ENCODE peak calls at places on chromosomes 13 and 19, in six cellular contexts. One of them, this sample, is unnamed.

GRCh38 chr19:53537523-53538377 is at the start of gene ZNF331:
- DNase-seq in IMR-90: peak
- DNase-seq in foreskin fibroblast: peak
- DNase-seq in naive thymus-derived CD8-positive, alpha-beta T cell: peak
- DNase-seq in T1000: peak
- DNase-seq in astrocyte of the cerebellum: no peak
- DNase-seq in this sample: peak

GRCh38 chr13:66159526-66159925 is 1070.6 kb downstream of the PCDH9 start:
- DNase-seq in astrocyte of the cerebellum: no peak
- DNase-seq in T1000: no peak
- DNase-seq in foreskin fibroblast: no peak
- DNase-seq in IMR-90: no peak
- DNase-seq in naive thymus-derived CD8-positive, alpha-beta T cell: no peak
- DNase-seq in this sample: no peak

GRCh38 chr19:3243851-3244700 is 19.6 kb downstream of the CELF5 start:
- DNase-seq in foreskin fibroblast: peak
- DNase-seq in astrocyte of the cerebellum: peak
- DNase-seq in IMR-90: peak
- DNase-seq in naive thymus-derived CD8-positive, alpha-beta T cell: peak
- DNase-seq in T1000: no peak
- DNase-seq in this sample: no peak

GRCh38 chr13:28958018-28958417 is 137.9 kb downstream of the MTUS2 start:
- DNase-seq in IMR-90: no peak
- DNase-seq in naive thymus-derived CD8-positive, alpha-beta T cell: no peak
- DNase-seq in T1000: no peak
- DNase-seq in astrocyte of the cerebellum: no peak
- DNase-seq in foreskin fibroblast: no peak
- DNase-seq in this sample: no peak

GRCh38 chr19:48554385-48555091 is 2.6 kb downstream of the SULT2B1 start:
- DNase-seq in naive thymus-derived CD8-positive, alpha-beta T cell: no peak
- DNase-seq in IMR-90: no peak
- DNase-seq in T1000: no peak
- DNase-seq in astrocyte of the cerebellum: no peak
- DNase-seq in foreskin fibroblast: peak
- DNase-seq in this sample: no peak

GRCh38 chr13:94033098-94033497 is 446.4 kb downstream of the DCT start:
- DNase-seq in T1000: no peak
- DNase-seq in foreskin fibroblast: no peak
- DNase-seq in astrocyte of the cerebellum: no peak
- DNase-seq in naive thymus-derived CD8-positive, alpha-beta T cell: no peak
- DNase-seq in IMR-90: no peak
- DNase-seq in this sample: no peak

GRCh38 chr19:49512970-49513745 is 697 bp downstream of the FCGRT start:
- DNase-seq in IMR-90: no peak
- DNase-seq in T1000: no peak
- DNase-seq in astrocyte of the cerebellum: no peak
- DNase-seq in foreskin fibroblast: peak
- DNase-seq in naive thymus-derived CD8-positive, alpha-beta T cell: no peak
- DNase-seq in this sample: peak

GRCh38 chr13:108508263-108508662 is 121.1 kb upstream of the MYO16 start:
- DNase-seq in IMR-90: peak
- DNase-seq in astrocyte of the cerebellum: peak
- DNase-seq in T1000: no peak
- DNase-seq in naive thymus-derived CD8-positive, alpha-beta T cell: peak
- DNase-seq in foreskin fibroblast: peak
- DNase-seq in this sample: no peak

GRCh38 chr13:24985102-24985501 is 110.8 kb upstream of the PABPC3 start:
- DNase-seq in IMR-90: no peak
- DNase-seq in naive thymus-derived CD8-positive, alpha-beta T cell: no peak
- DNase-seq in T1000: no peak
- DNase-seq in astrocyte of the cerebellum: no peak
- DNase-seq in foreskin fibroblast: no peak
- DNase-seq in this sample: no peak

GRCh38 chr13:81800433-81800832 is 1459.5 kb upstream of the SPRY2 start:
- DNase-seq in naive thymus-derived CD8-positive, alpha-beta T cell: no peak
- DNase-seq in foreskin fibroblast: no peak
- DNase-seq in T1000: no peak
- DNase-seq in astrocyte of the cerebellum: no peak
- DNase-seq in IMR-90: no peak
- DNase-seq in this sample: no peak

GRCh38 chr19:38204728-38205127 is 19.3 kb downstream of the DPF1 start:
- DNase-seq in T1000: no peak
- DNase-seq in astrocyte of the cerebellum: no peak
- DNase-seq in foreskin fibroblast: no peak
- DNase-seq in IMR-90: no peak
- DNase-seq in naive thymus-derived CD8-positive, alpha-beta T cell: no peak
- DNase-seq in this sample: no peak

GRCh38 chr19:44636439-44637389 is 7.0 kb upstream of the PVR start:
- DNase-seq in foreskin fibroblast: no peak
- DNase-seq in astrocyte of the cerebellum: no peak
- DNase-seq in T1000: no peak
- DNase-seq in IMR-90: no peak
- DNase-seq in naive thymus-derived CD8-positive, alpha-beta T cell: no peak
- DNase-seq in this sample: no peak

GRCh38 chr19:7216373-7216902 is 77.8 kb downstream of the INSR start:
- DNase-seq in IMR-90: no peak
- DNase-seq in T1000: no peak
- DNase-seq in naive thymus-derived CD8-positive, alpha-beta T cell: no peak
- DNase-seq in foreskin fibroblast: no peak
- DNase-seq in astrocyte of the cerebellum: no peak
- DNase-seq in this sample: no peak

GRCh38 chr13:37869756-37870488 is at the start of gene TRPC4:
- DNase-seq in IMR-90: peak
- DNase-seq in T1000: peak
- DNase-seq in foreskin fibroblast: peak
- DNase-seq in astrocyte of the cerebellum: peak
- DNase-seq in naive thymus-derived CD8-positive, alpha-beta T cell: no peak
- DNase-seq in this sample: peak

GRCh38 chr19:38378866-38379265 is 4.5 kb downstream of the PSMD8 start:
- DNase-seq in astrocyte of the cerebellum: no peak
- DNase-seq in naive thymus-derived CD8-positive, alpha-beta T cell: no peak
- DNase-seq in IMR-90: peak
- DNase-seq in foreskin fibroblast: no peak
- DNase-seq in T1000: no peak
- DNase-seq in this sample: no peak

GRCh38 chr13:100803091-100803490 is 128.5 kb upstream of the TMTC4 start:
- DNase-seq in T1000: no peak
- DNase-seq in naive thymus-derived CD8-positive, alpha-beta T cell: no peak
- DNase-seq in foreskin fibroblast: no peak
- DNase-seq in astrocyte of the cerebellum: no peak
- DNase-seq in IMR-90: no peak
- DNase-seq in this sample: no peak

GRCh38 chr19:35107541-35107939 is 8.1 kb upstream of the FXYD3 start:
- DNase-seq in IMR-90: no peak
- DNase-seq in astrocyte of the cerebellum: no peak
- DNase-seq in T1000: no peak
- DNase-seq in naive thymus-derived CD8-positive, alpha-beta T cell: no peak
- DNase-seq in foreskin fibroblast: peak
- DNase-seq in this sample: no peak

GRCh38 chr19:7928741-7929701 is 3.1 kb upstream of the CTXN1 start:
- DNase-seq in T1000: peak
- DNase-seq in foreskin fibroblast: peak
- DNase-seq in astrocyte of the cerebellum: peak
- DNase-seq in naive thymus-derived CD8-positive, alpha-beta T cell: peak
- DNase-seq in IMR-90: peak
- DNase-seq in this sample: no peak

GRCh38 chr19:2051771-2052704 is 994 bp upstream of the MKNK2 start:
- DNase-seq in foreskin fibroblast: no peak
- DNase-seq in T1000: no peak
- DNase-seq in naive thymus-derived CD8-positive, alpha-beta T cell: peak
- DNase-seq in astrocyte of the cerebellum: no peak
- DNase-seq in IMR-90: no peak
- DNase-seq in this sample: peak

GRCh38 chr19:19461671-19462622 is 53.4 kb downstream of the TSSK6 start:
- DNase-seq in naive thymus-derived CD8-positive, alpha-beta T cell: peak
- DNase-seq in astrocyte of the cerebellum: no peak
- DNase-seq in T1000: no peak
- DNase-seq in IMR-90: no peak
- DNase-seq in foreskin fibroblast: peak
- DNase-seq in this sample: peak

GRCh38 chr13:79802389-79803140 is 321.6 kb downstream of the NDFIP2 start:
- DNase-seq in astrocyte of the cerebellum: no peak
- DNase-seq in foreskin fibroblast: peak
- DNase-seq in naive thymus-derived CD8-positive, alpha-beta T cell: no peak
- DNase-seq in T1000: no peak
- DNase-seq in IMR-90: no peak
- DNase-seq in this sample: no peak

GRCh38 chr19:33518541-33518940 is 3.0 kb downstream of the PEPD start:
- DNase-seq in foreskin fibroblast: no peak
- DNase-seq in IMR-90: no peak
- DNase-seq in astrocyte of the cerebellum: no peak
- DNase-seq in naive thymus-derived CD8-positive, alpha-beta T cell: no peak
- DNase-seq in T1000: no peak
- DNase-seq in this sample: no peak

GRCh38 chr13:98910501-98910951 is 67.3 kb downstream of the DOCK9 start:
- DNase-seq in IMR-90: peak
- DNase-seq in naive thymus-derived CD8-positive, alpha-beta T cell: peak
- DNase-seq in astrocyte of the cerebellum: no peak
- DNase-seq in T1000: no peak
- DNase-seq in foreskin fibroblast: peak
- DNase-seq in this sample: no peak

GRCh38 chr19:57302020-57302465 is 18.2 kb upstream of the ZNF543 start:
- DNase-seq in astrocyte of the cerebellum: peak
- DNase-seq in naive thymus-derived CD8-positive, alpha-beta T cell: no peak
- DNase-seq in foreskin fibroblast: peak
- DNase-seq in T1000: peak
- DNase-seq in IMR-90: peak
- DNase-seq in this sample: no peak

GRCh38 chr19:35459414-35460082 is 11.5 kb downstream of the FFAR2 start:
- DNase-seq in foreskin fibroblast: peak
- DNase-seq in astrocyte of the cerebellum: no peak
- DNase-seq in naive thymus-derived CD8-positive, alpha-beta T cell: no peak
- DNase-seq in T1000: no peak
- DNase-seq in IMR-90: no peak
- DNase-seq in this sample: peak

GRCh38 chr19:662207-662961 is 630 bp downstream of the RNF126 start:
- DNase-seq in foreskin fibroblast: peak
- DNase-seq in T1000: no peak
- DNase-seq in naive thymus-derived CD8-positive, alpha-beta T cell: peak
- DNase-seq in astrocyte of the cerebellum: no peak
- DNase-seq in IMR-90: peak
- DNase-seq in this sample: no peak

GRCh38 chr13:113404366-113404722 is 40.4 kb upstream of the GRTP1 start:
- DNase-seq in foreskin fibroblast: no peak
- DNase-seq in T1000: no peak
- DNase-seq in IMR-90: no peak
- DNase-seq in astrocyte of the cerebellum: no peak
- DNase-seq in naive thymus-derived CD8-positive, alpha-beta T cell: no peak
- DNase-seq in this sample: no peak

GRCh38 chr13:31352467-31352866 is 152.7 kb downstream of the B3GLCT start:
- DNase-seq in foreskin fibroblast: no peak
- DNase-seq in T1000: no peak
- DNase-seq in naive thymus-derived CD8-positive, alpha-beta T cell: no peak
- DNase-seq in IMR-90: no peak
- DNase-seq in astrocyte of the cerebellum: no peak
- DNase-seq in this sample: no peak

GRCh38 chr13:25872871-25873607 is 178.8 kb downstream of the SHISA2 start:
- DNase-seq in foreskin fibroblast: no peak
- DNase-seq in naive thymus-derived CD8-positive, alpha-beta T cell: no peak
- DNase-seq in IMR-90: no peak
- DNase-seq in astrocyte of the cerebellum: no peak
- DNase-seq in T1000: no peak
- DNase-seq in this sample: no peak

GRCh38 chr19:11204943-11205349 is 7.6 kb upstream of the KANK2 start:
- DNase-seq in naive thymus-derived CD8-positive, alpha-beta T cell: no peak
- DNase-seq in T1000: peak
- DNase-seq in astrocyte of the cerebellum: no peak
- DNase-seq in foreskin fibroblast: peak
- DNase-seq in IMR-90: no peak
- DNase-seq in this sample: no peak

GRCh38 chr13:109163052-109163413 is 533.6 kb downstream of the MYO16 start:
- DNase-seq in naive thymus-derived CD8-positive, alpha-beta T cell: no peak
- DNase-seq in T1000: no peak
- DNase-seq in foreskin fibroblast: no peak
- DNase-seq in IMR-90: no peak
- DNase-seq in astrocyte of the cerebellum: no peak
- DNase-seq in this sample: no peak

GRCh38 chr13:49690133-49690989 is 925 bp downstream of the EBPL start:
- DNase-seq in T1000: no peak
- DNase-seq in IMR-90: peak
- DNase-seq in astrocyte of the cerebellum: no peak
- DNase-seq in foreskin fibroblast: peak
- DNase-seq in naive thymus-derived CD8-positive, alpha-beta T cell: no peak
- DNase-seq in this sample: no peak

GRCh38 chr13:86974995-86975328 is 696.2 kb upstream of the SLITRK5 start:
- DNase-seq in naive thymus-derived CD8-positive, alpha-beta T cell: no peak
- DNase-seq in astrocyte of the cerebellum: no peak
- DNase-seq in foreskin fibroblast: no peak
- DNase-seq in T1000: no peak
- DNase-seq in IMR-90: no peak
- DNase-seq in this sample: no peak

GRCh38 chr19:42066075-42066754 is 3.8 kb downstream of the GRIK5 start:
- DNase-seq in naive thymus-derived CD8-positive, alpha-beta T cell: no peak
- DNase-seq in astrocyte of the cerebellum: no peak
- DNase-seq in IMR-90: peak
- DNase-seq in T1000: no peak
- DNase-seq in foreskin fibroblast: peak
- DNase-seq in this sample: no peak

GRCh38 chr19:8515317-8515716 is 1.4 kb upstream of the ZNF414 start:
- DNase-seq in astrocyte of the cerebellum: no peak
- DNase-seq in T1000: no peak
- DNase-seq in foreskin fibroblast: no peak
- DNase-seq in IMR-90: no peak
- DNase-seq in naive thymus-derived CD8-positive, alpha-beta T cell: peak
- DNase-seq in this sample: no peak

GRCh38 chr19:16496613-16496983 is 404 bp downstream of the C19orf44 start:
- DNase-seq in foreskin fibroblast: peak
- DNase-seq in naive thymus-derived CD8-positive, alpha-beta T cell: no peak
- DNase-seq in astrocyte of the cerebellum: no peak
- DNase-seq in IMR-90: peak
- DNase-seq in T1000: no peak
- DNase-seq in this sample: peak

GRCh38 chr13:45674908-45675307 is 27.2 kb upstream of the CBY2 start:
- DNase-seq in astrocyte of the cerebellum: peak
- DNase-seq in foreskin fibroblast: peak
- DNase-seq in naive thymus-derived CD8-positive, alpha-beta T cell: no peak
- DNase-seq in IMR-90: peak
- DNase-seq in T1000: peak
- DNase-seq in this sample: no peak

GRCh38 chr13:62287764-62288163 is 872.1 kb upstream of the PCDH20 start:
- DNase-seq in foreskin fibroblast: no peak
- DNase-seq in IMR-90: no peak
- DNase-seq in T1000: no peak
- DNase-seq in astrocyte of the cerebellum: no peak
- DNase-seq in naive thymus-derived CD8-positive, alpha-beta T cell: no peak
- DNase-seq in this sample: no peak

GRCh38 chr19:56117889-56118288 is 3.2 kb downstream of the ZNF787 start:
- DNase-seq in astrocyte of the cerebellum: no peak
- DNase-seq in naive thymus-derived CD8-positive, alpha-beta T cell: no peak
- DNase-seq in foreskin fibroblast: no peak
- DNase-seq in IMR-90: no peak
- DNase-seq in T1000: no peak
- DNase-seq in this sample: no peak

GRCh38 chr13:33174980-33175379 is 110.6 kb downstream of the STARD13 start:
- DNase-seq in naive thymus-derived CD8-positive, alpha-beta T cell: no peak
- DNase-seq in IMR-90: peak
- DNase-seq in astrocyte of the cerebellum: no peak
- DNase-seq in T1000: no peak
- DNase-seq in foreskin fibroblast: peak
- DNase-seq in this sample: no peak